ENCODE peak calls at places on chromosomes 16 and 17, in nine cellular contexts. One of them, this sample, is unnamed.

GRCh38 chr16:78259883-78260282 is 160.4 kb downstream of the WWOX start:
- DNase-seq in CD8-positive, alpha-beta T cell: no peak
- DNase-seq in GM12865: no peak
- DNase-seq in astrocyte of the spinal cord: no peak
- DNase-seq in heart right ventricle: no peak
- DNase-seq in thyroid gland: no peak
- DNase-seq in HCT116: no peak
- DNase-seq in A549: no peak
- DNase-seq in tibial artery: no peak
- DNase-seq in this sample: no peak

GRCh38 chr16:49890876-49891275 is 35.0 kb upstream of the ZNF423 start:
- DNase-seq in CD8-positive, alpha-beta T cell: peak; percentile 6
- DNase-seq in GM12865: peak; percentile 44
- DNase-seq in astrocyte of the spinal cord: no peak
- DNase-seq in heart right ventricle: no peak
- DNase-seq in thyroid gland: no peak
- DNase-seq in HCT116: no peak
- DNase-seq in A549: peak; percentile 15
- DNase-seq in tibial artery: no peak
- DNase-seq in this sample: no peak

GRCh38 chr16:27518226-27518625 is 31.5 kb downstream of the GTF3C1 start:
- DNase-seq in CD8-positive, alpha-beta T cell: no peak
- DNase-seq in GM12865: no peak
- DNase-seq in astrocyte of the spinal cord: no peak
- DNase-seq in heart right ventricle: no peak
- DNase-seq in thyroid gland: no peak
- DNase-seq in HCT116: no peak
- DNase-seq in A549: no peak
- DNase-seq in tibial artery: no peak
- DNase-seq in this sample: no peak

GRCh38 chr16:11439216-11439615 is 94.0 kb downstream of the RMI2 start:
- DNase-seq in CD8-positive, alpha-beta T cell: no peak
- DNase-seq in GM12865: no peak
- DNase-seq in astrocyte of the spinal cord: no peak
- DNase-seq in heart right ventricle: no peak
- DNase-seq in thyroid gland: no peak
- DNase-seq in HCT116: no peak
- DNase-seq in A549: no peak
- DNase-seq in tibial artery: no peak
- DNase-seq in this sample: no peak

GRCh38 chr17:3038941-3039340 is 24.5 kb downstream of the OR1D5 start:
- DNase-seq in CD8-positive, alpha-beta T cell: no peak
- DNase-seq in GM12865: no peak
- DNase-seq in astrocyte of the spinal cord: no peak
- DNase-seq in heart right ventricle: no peak
- DNase-seq in thyroid gland: no peak
- DNase-seq in HCT116: no peak
- DNase-seq in A549: no peak
- DNase-seq in tibial artery: no peak
- DNase-seq in this sample: no peak

GRCh38 chr16:87681990-87682570 is 79.8 kb downstream of the JPH3 start:
- DNase-seq in CD8-positive, alpha-beta T cell: no peak
- DNase-seq in GM12865: peak; percentile 45
- DNase-seq in astrocyte of the spinal cord: peak; percentile 54
- DNase-seq in heart right ventricle: no peak
- DNase-seq in thyroid gland: no peak
- DNase-seq in HCT116: peak; percentile 10
- DNase-seq in A549: peak; percentile 48
- DNase-seq in tibial artery: no peak
- DNase-seq in this sample: peak; percentile 77

GRCh38 chr17:17741346-17742023 is 60.2 kb downstream of the RAI1 start:
- DNase-seq in CD8-positive, alpha-beta T cell: no peak
- DNase-seq in GM12865: no peak
- DNase-seq in astrocyte of the spinal cord: peak; percentile 49
- DNase-seq in heart right ventricle: no peak
- DNase-seq in thyroid gland: peak; percentile 82
- DNase-seq in HCT116: no peak
- DNase-seq in A549: no peak
- DNase-seq in tibial artery: no peak
- DNase-seq in this sample: no peak

GRCh38 chr17:32124985-32125847 is 17.1 kb upstream of the RHOT1 start:
- DNase-seq in CD8-positive, alpha-beta T cell: no peak
- DNase-seq in GM12865: no peak
- DNase-seq in astrocyte of the spinal cord: no peak
- DNase-seq in heart right ventricle: no peak
- DNase-seq in thyroid gland: no peak
- DNase-seq in HCT116: no peak
- DNase-seq in A549: peak; percentile 57
- DNase-seq in tibial artery: no peak
- DNase-seq in this sample: no peak

GRCh38 chr17:59893617-59894100 is 738 bp downstream of the RPS6KB1 start:
- DNase-seq in CD8-positive, alpha-beta T cell: no peak
- DNase-seq in GM12865: peak; percentile 55
- DNase-seq in astrocyte of the spinal cord: peak; percentile 23
- DNase-seq in heart right ventricle: no peak
- DNase-seq in thyroid gland: peak; percentile 37
- DNase-seq in HCT116: no peak
- DNase-seq in A549: peak; percentile 34
- DNase-seq in tibial artery: no peak
- DNase-seq in this sample: peak; percentile 31

GRCh38 chr16:30371248-30371816 is 1.0 kb upstream of the TBC1D10B start:
- DNase-seq in CD8-positive, alpha-beta T cell: no peak
- DNase-seq in GM12865: no peak
- DNase-seq in astrocyte of the spinal cord: no peak
- DNase-seq in heart right ventricle: no peak
- DNase-seq in thyroid gland: no peak
- DNase-seq in HCT116: no peak
- DNase-seq in A549: no peak
- DNase-seq in tibial artery: no peak
- DNase-seq in this sample: no peak

GRCh38 chr17:64625541-64625940 is 36.6 kb downstream of the SMURF2 start:
- DNase-seq in CD8-positive, alpha-beta T cell: no peak
- DNase-seq in GM12865: no peak
- DNase-seq in astrocyte of the spinal cord: no peak
- DNase-seq in heart right ventricle: no peak
- DNase-seq in thyroid gland: no peak
- DNase-seq in HCT116: no peak
- DNase-seq in A549: no peak
- DNase-seq in tibial artery: no peak
- DNase-seq in this sample: no peak

GRCh38 chr17:2545393-2545792 is 33.7 kb upstream of the METTL16 start:
- DNase-seq in CD8-positive, alpha-beta T cell: no peak
- DNase-seq in GM12865: no peak
- DNase-seq in astrocyte of the spinal cord: no peak
- DNase-seq in heart right ventricle: peak; percentile 38
- DNase-seq in thyroid gland: peak; percentile 22
- DNase-seq in HCT116: no peak
- DNase-seq in A549: no peak
- DNase-seq in tibial artery: no peak
- DNase-seq in this sample: no peak

GRCh38 chr17:47649972-47650524 is 329 bp downstream of the KPNB1 start:
- DNase-seq in CD8-positive, alpha-beta T cell: no peak
- DNase-seq in GM12865: peak; percentile 80
- DNase-seq in astrocyte of the spinal cord: peak; percentile 56
- DNase-seq in heart right ventricle: no peak
- DNase-seq in thyroid gland: no peak
- DNase-seq in HCT116: no peak
- DNase-seq in A549: no peak
- DNase-seq in tibial artery: no peak
- DNase-seq in this sample: peak; percentile 60
- TF ChIP-seq CTCF in CD8-positive, alpha-beta T cell: no peak
- TF ChIP-seq CTCF in GM12865: no peak
- TF ChIP-seq CTCF in astrocyte of the spinal cord: no peak
- TF ChIP-seq CTCF in heart right ventricle: no peak
- TF ChIP-seq CTCF in thyroid gland: no peak
- TF ChIP-seq CTCF in HCT116: no peak
- TF ChIP-seq CTCF in A549: no peak
- TF ChIP-seq CTCF in tibial artery: no peak
- TF ChIP-seq CTCF in this sample: no peak

DNA sequence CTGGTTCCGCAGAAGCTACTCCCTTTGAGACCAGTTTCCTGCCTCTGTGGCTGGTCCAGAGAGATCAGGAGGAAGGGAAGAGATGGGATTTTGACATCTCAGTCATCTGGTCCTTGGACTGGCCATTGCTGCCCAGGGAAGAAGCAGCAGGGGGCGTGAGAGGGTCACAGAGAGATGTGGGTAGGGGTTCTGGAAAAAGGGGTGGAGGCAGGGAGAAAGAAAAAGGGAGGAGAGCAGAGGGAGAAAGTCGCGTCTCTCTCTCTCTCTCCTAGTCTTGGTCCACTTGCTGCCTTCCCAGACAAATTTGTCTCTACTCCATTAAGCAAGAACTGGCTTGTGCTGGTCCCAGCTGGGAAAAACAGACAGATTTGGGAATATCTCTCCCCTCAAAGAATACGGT is 4.4 kb downstream of the SHBG start:
- DNase-seq in CD8-positive, alpha-beta T cell: no peak
- DNase-seq in GM12865: no peak
- DNase-seq in astrocyte of the spinal cord: peak; percentile 9
- DNase-seq in heart right ventricle: peak; percentile 62
- DNase-seq in thyroid gland: peak; percentile 63
- DNase-seq in HCT116: no peak
- DNase-seq in A549: peak; percentile 71
- DNase-seq in tibial artery: no peak
- DNase-seq in this sample: peak; percentile 31
- TF ChIP-seq CTCF in CD8-positive, alpha-beta T cell: no peak
- TF ChIP-seq CTCF in GM12865: peak; percentile 31
- TF ChIP-seq CTCF in astrocyte of the spinal cord: peak; percentile 70
- TF ChIP-seq CTCF in heart right ventricle: peak; percentile 67
- TF ChIP-seq CTCF in thyroid gland: no peak
- TF ChIP-seq CTCF in HCT116: peak; percentile 63
- TF ChIP-seq CTCF in A549: peak; percentile 50
- TF ChIP-seq CTCF in tibial artery: no peak
- TF ChIP-seq CTCF in this sample: peak; percentile 63

GRCh38 chr16:2429771-2430663 is 770 bp downstream of the CCNF start:
- DNase-seq in CD8-positive, alpha-beta T cell: no peak
- DNase-seq in GM12865: peak; percentile 58
- DNase-seq in astrocyte of the spinal cord: peak; percentile 24
- DNase-seq in heart right ventricle: no peak
- DNase-seq in thyroid gland: peak; percentile 5
- DNase-seq in HCT116: no peak
- DNase-seq in A549: no peak
- DNase-seq in tibial artery: no peak
- DNase-seq in this sample: peak; percentile 62
- TF ChIP-seq CTCF in CD8-positive, alpha-beta T cell: no peak
- TF ChIP-seq CTCF in GM12865: peak; percentile 29
- TF ChIP-seq CTCF in astrocyte of the spinal cord: peak; percentile 21
- TF ChIP-seq CTCF in heart right ventricle: no peak
- TF ChIP-seq CTCF in thyroid gland: no peak
- TF ChIP-seq CTCF in HCT116: no peak
- TF ChIP-seq CTCF in A549: no peak
- TF ChIP-seq CTCF in tibial artery: no peak
- TF ChIP-seq CTCF in this sample: peak; percentile 63

GRCh38 chr16:72910371-72910770 is 137.6 kb downstream of the ZFHX3 start:
- DNase-seq in CD8-positive, alpha-beta T cell: no peak
- DNase-seq in GM12865: no peak
- DNase-seq in astrocyte of the spinal cord: no peak
- DNase-seq in heart right ventricle: no peak
- DNase-seq in thyroid gland: no peak
- DNase-seq in HCT116: no peak
- DNase-seq in A549: no peak
- DNase-seq in tibial artery: no peak
- DNase-seq in this sample: no peak
- TF ChIP-seq CTCF in CD8-positive, alpha-beta T cell: no peak
- TF ChIP-seq CTCF in GM12865: no peak
- TF ChIP-seq CTCF in astrocyte of the spinal cord: no peak
- TF ChIP-seq CTCF in heart right ventricle: no peak
- TF ChIP-seq CTCF in thyroid gland: no peak
- TF ChIP-seq CTCF in HCT116: no peak
- TF ChIP-seq CTCF in A549: no peak
- TF ChIP-seq CTCF in tibial artery: no peak
- TF ChIP-seq CTCF in this sample: no peak

GRCh38 chr17:76940738-76941350 is 72.6 kb downstream of the MGAT5B start:
- DNase-seq in CD8-positive, alpha-beta T cell: no peak
- DNase-seq in GM12865: no peak
- DNase-seq in astrocyte of the spinal cord: no peak
- DNase-seq in heart right ventricle: no peak
- DNase-seq in thyroid gland: no peak
- DNase-seq in HCT116: no peak
- DNase-seq in A549: peak; percentile 27
- DNase-seq in tibial artery: no peak
- DNase-seq in this sample: no peak
- TF ChIP-seq CTCF in CD8-positive, alpha-beta T cell: no peak
- TF ChIP-seq CTCF in GM12865: no peak
- TF ChIP-seq CTCF in astrocyte of the spinal cord: peak; percentile 28
- TF ChIP-seq CTCF in heart right ventricle: no peak
- TF ChIP-seq CTCF in thyroid gland: no peak
- TF ChIP-seq CTCF in HCT116: peak; percentile 49
- TF ChIP-seq CTCF in A549: no peak
- TF ChIP-seq CTCF in tibial artery: no peak
- TF ChIP-seq CTCF in this sample: peak; percentile 20

GRCh38 chr16:54633943-54634362 is 296.7 kb upstream of the IRX5 start:
- DNase-seq in CD8-positive, alpha-beta T cell: no peak
- DNase-seq in GM12865: no peak
- DNase-seq in astrocyte of the spinal cord: peak; percentile 31
- DNase-seq in heart right ventricle: peak; percentile 27
- DNase-seq in thyroid gland: peak; percentile 58
- DNase-seq in HCT116: peak; percentile 39
- DNase-seq in A549: peak; percentile 51
- DNase-seq in tibial artery: peak; percentile 67
- DNase-seq in this sample: no peak
- TF ChIP-seq CTCF in CD8-positive, alpha-beta T cell: no peak
- TF ChIP-seq CTCF in GM12865: no peak
- TF ChIP-seq CTCF in astrocyte of the spinal cord: peak; percentile 62
- TF ChIP-seq CTCF in heart right ventricle: peak; percentile 68
- TF ChIP-seq CTCF in thyroid gland: peak; percentile 29
- TF ChIP-seq CTCF in HCT116: peak; percentile 83
- TF ChIP-seq CTCF in A549: peak; percentile 32
- TF ChIP-seq CTCF in tibial artery: peak; percentile 82
- TF ChIP-seq CTCF in this sample: no peak

DNA sequence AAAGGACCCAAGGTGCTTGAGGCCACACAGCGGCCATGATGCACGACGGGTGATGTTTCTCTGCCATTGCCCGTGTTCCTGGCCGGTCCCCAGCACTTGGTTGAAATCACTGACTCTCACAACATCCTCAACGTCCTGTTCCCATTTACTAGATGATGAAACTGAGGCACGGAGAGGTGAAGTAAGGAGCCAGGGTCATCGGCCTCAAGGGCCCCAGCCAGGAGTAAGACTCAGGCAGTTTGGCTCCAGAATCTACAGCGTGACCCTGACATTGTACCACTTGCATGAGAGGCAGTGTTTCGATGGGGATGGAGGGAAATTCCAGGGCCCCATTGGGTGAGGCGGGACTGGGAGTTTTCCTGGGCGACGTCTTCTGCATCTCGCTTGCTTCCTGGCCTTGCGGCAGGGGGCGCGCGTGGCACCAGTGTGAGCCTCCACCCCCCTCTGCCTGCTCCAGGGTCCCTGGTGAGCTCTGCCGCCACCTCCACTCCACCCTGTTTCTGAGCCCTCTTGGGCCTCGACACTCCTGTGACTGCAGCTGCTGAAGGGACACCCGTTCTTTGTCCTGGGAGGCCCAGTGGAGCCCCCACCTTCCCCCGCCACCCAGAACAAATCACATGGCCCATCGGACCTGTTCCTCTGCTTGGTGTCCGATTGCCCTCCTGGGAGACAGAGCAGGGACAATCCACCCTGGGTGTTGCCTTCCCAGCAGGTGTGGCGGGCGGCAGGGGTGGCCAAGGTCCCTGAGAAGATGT is 133.0 kb upstream of the GSE1 start:
- DNase-seq in CD8-positive, alpha-beta T cell: peak; percentile 30
- DNase-seq in GM12865: peak; percentile 64
- DNase-seq in astrocyte of the spinal cord: no peak
- DNase-seq in heart right ventricle: no peak
- DNase-seq in thyroid gland: no peak
- DNase-seq in HCT116: no peak
- DNase-seq in A549: peak; percentile 67
- DNase-seq in tibial artery: no peak
- DNase-seq in this sample: peak; percentile 82
- TF ChIP-seq CTCF in CD8-positive, alpha-beta T cell: no peak
- TF ChIP-seq CTCF in GM12865: peak; percentile 76
- TF ChIP-seq CTCF in astrocyte of the spinal cord: peak; percentile 44
- TF ChIP-seq CTCF in heart right ventricle: peak; percentile 52
- TF ChIP-seq CTCF in thyroid gland: no peak
- TF ChIP-seq CTCF in HCT116: no peak
- TF ChIP-seq CTCF in A549: peak; percentile 73
- TF ChIP-seq CTCF in tibial artery: peak; percentile 22
- TF ChIP-seq CTCF in this sample: peak; percentile 82

This sample was measured in GM13977.